ENCODE peak calls at places on chromosomes 16 and 17, in five cellular contexts. One of them, this sample, is unnamed.
A peak's percentile ranks its signal among the peaks of the same experiment; 100 is the strongest.

GRCh38 chr17:12528036-12528435 is 137.7 kb upstream of the MYOCD start:
- DNase-seq in adipocyte: no peak
- DNase-seq in stimulated activated CD8-positive, alpha-beta memory T cell treated with anti-CD3 and anti-CD28 coated beads, Interleukin-4, amount 100 ng/mL, for 4 hours: no peak
- DNase-seq in CD8-positive, alpha-beta memory T cell: no peak
- DNase-seq in KBM-7: no peak
- DNase-seq in this sample: no peak

GRCh38 chr17:80457236-80457856 is 19.1 kb downstream of the NPTX1 start:
- DNase-seq in adipocyte: no peak
- DNase-seq in stimulated activated CD8-positive, alpha-beta memory T cell treated with anti-CD3 and anti-CD28 coated beads, Interleukin-4, amount 100 ng/mL, for 4 hours: no peak
- DNase-seq in CD8-positive, alpha-beta memory T cell: no peak
- DNase-seq in KBM-7: peak; percentile 31
- DNase-seq in this sample: no peak

GRCh38 chr17:67689534-67690177 is 28.1 kb upstream of the NOL11 start:
- DNase-seq in adipocyte: peak; percentile 92
- DNase-seq in stimulated activated CD8-positive, alpha-beta memory T cell treated with anti-CD3 and anti-CD28 coated beads, Interleukin-4, amount 100 ng/mL, for 4 hours: no peak
- DNase-seq in CD8-positive, alpha-beta memory T cell: peak; percentile 63
- DNase-seq in KBM-7: peak; percentile 79
- DNase-seq in this sample: peak; percentile 44

GRCh38 chr17:81338301-81339179 is 43.4 kb upstream of the SLC38A10 start:
- DNase-seq in adipocyte: no peak
- DNase-seq in stimulated activated CD8-positive, alpha-beta memory T cell treated with anti-CD3 and anti-CD28 coated beads, Interleukin-4, amount 100 ng/mL, for 4 hours: no peak
- DNase-seq in CD8-positive, alpha-beta memory T cell: no peak
- DNase-seq in KBM-7: no peak
- DNase-seq in this sample: no peak

GRCh38 chr16:12470311-12471229 is 333.1 kb downstream of the CPPED1 start:
- DNase-seq in adipocyte: peak; percentile 53
- DNase-seq in stimulated activated CD8-positive, alpha-beta memory T cell treated with anti-CD3 and anti-CD28 coated beads, Interleukin-4, amount 100 ng/mL, for 4 hours: no peak
- DNase-seq in CD8-positive, alpha-beta memory T cell: no peak
- DNase-seq in KBM-7: no peak
- DNase-seq in this sample: no peak

GRCh38 chr16:72244853-72245252 is 72.9 kb upstream of the PMFBP1 start:
- DNase-seq in adipocyte: no peak
- DNase-seq in stimulated activated CD8-positive, alpha-beta memory T cell treated with anti-CD3 and anti-CD28 coated beads, Interleukin-4, amount 100 ng/mL, for 4 hours: no peak
- DNase-seq in CD8-positive, alpha-beta memory T cell: no peak
- DNase-seq in KBM-7: no peak
- DNase-seq in this sample: no peak

GRCh38 chr16:31033709-31034492 is 543 bp downstream of the STX4 start:
- DNase-seq in adipocyte: peak; percentile 93
- DNase-seq in stimulated activated CD8-positive, alpha-beta memory T cell treated with anti-CD3 and anti-CD28 coated beads, Interleukin-4, amount 100 ng/mL, for 4 hours: peak; percentile 81
- DNase-seq in CD8-positive, alpha-beta memory T cell: peak; percentile 89
- DNase-seq in KBM-7: peak; percentile 76
- DNase-seq in this sample: peak; percentile 84

GRCh38 chr16:55043499-55043898 is 112.8 kb downstream of the IRX5 start:
- DNase-seq in adipocyte: no peak
- DNase-seq in stimulated activated CD8-positive, alpha-beta memory T cell treated with anti-CD3 and anti-CD28 coated beads, Interleukin-4, amount 100 ng/mL, for 4 hours: no peak
- DNase-seq in CD8-positive, alpha-beta memory T cell: no peak
- DNase-seq in KBM-7: no peak
- DNase-seq in this sample: no peak

GRCh38 chr16:11977206-11978041 is 890 bp downstream of the SNX29 start:
- DNase-seq in adipocyte: peak; percentile 93
- DNase-seq in stimulated activated CD8-positive, alpha-beta memory T cell treated with anti-CD3 and anti-CD28 coated beads, Interleukin-4, amount 100 ng/mL, for 4 hours: no peak
- DNase-seq in CD8-positive, alpha-beta memory T cell: no peak
- DNase-seq in KBM-7: no peak
- DNase-seq in this sample: no peak

GRCh38 chr16:50505714-50506542 is 42.3 kb upstream of the NKD1 start:
- DNase-seq in adipocyte: no peak
- DNase-seq in stimulated activated CD8-positive, alpha-beta memory T cell treated with anti-CD3 and anti-CD28 coated beads, Interleukin-4, amount 100 ng/mL, for 4 hours: no peak
- DNase-seq in CD8-positive, alpha-beta memory T cell: no peak
- DNase-seq in KBM-7: no peak
- DNase-seq in this sample: no peak

GRCh38 chr17:65277576-65277975 is 140.4 kb downstream of the RGS9 start:
- DNase-seq in adipocyte: peak; percentile 48
- DNase-seq in stimulated activated CD8-positive, alpha-beta memory T cell treated with anti-CD3 and anti-CD28 coated beads, Interleukin-4, amount 100 ng/mL, for 4 hours: no peak
- DNase-seq in CD8-positive, alpha-beta memory T cell: no peak
- DNase-seq in KBM-7: no peak
- DNase-seq in this sample: no peak

GRCh38 chr16:81429045-81429521 is 15.5 kb upstream of the CMIP start:
- DNase-seq in adipocyte: no peak
- DNase-seq in stimulated activated CD8-positive, alpha-beta memory T cell treated with anti-CD3 and anti-CD28 coated beads, Interleukin-4, amount 100 ng/mL, for 4 hours: no peak
- DNase-seq in CD8-positive, alpha-beta memory T cell: no peak
- DNase-seq in KBM-7: peak; percentile 55
- DNase-seq in this sample: no peak

GRCh38 chr16:26856271-26856670 is 210.5 kb upstream of the C16orf82 start:
- DNase-seq in adipocyte: no peak
- DNase-seq in stimulated activated CD8-positive, alpha-beta memory T cell treated with anti-CD3 and anti-CD28 coated beads, Interleukin-4, amount 100 ng/mL, for 4 hours: no peak
- DNase-seq in CD8-positive, alpha-beta memory T cell: no peak
- DNase-seq in KBM-7: no peak
- DNase-seq in this sample: no peak

GRCh38 chr17:78120971-78121800 is 7.4 kb downstream of the TMC6 start:
- DNase-seq in adipocyte: no peak
- DNase-seq in stimulated activated CD8-positive, alpha-beta memory T cell treated with anti-CD3 and anti-CD28 coated beads, Interleukin-4, amount 100 ng/mL, for 4 hours: no peak
- DNase-seq in CD8-positive, alpha-beta memory T cell: peak; percentile 81
- DNase-seq in KBM-7: no peak
- DNase-seq in this sample: peak; percentile 65

GRCh38 chr17:78822552-78822951 is 18.1 kb downstream of the USP36 start:
- DNase-seq in adipocyte: peak; percentile 94
- DNase-seq in stimulated activated CD8-positive, alpha-beta memory T cell treated with anti-CD3 and anti-CD28 coated beads, Interleukin-4, amount 100 ng/mL, for 4 hours: no peak
- DNase-seq in CD8-positive, alpha-beta memory T cell: no peak
- DNase-seq in KBM-7: no peak
- DNase-seq in this sample: no peak

GRCh38 chr16:70349783-70350182 is 3.1 kb downstream of the DDX19A start:
- DNase-seq in adipocyte: no peak
- DNase-seq in stimulated activated CD8-positive, alpha-beta memory T cell treated with anti-CD3 and anti-CD28 coated beads, Interleukin-4, amount 100 ng/mL, for 4 hours: no peak
- DNase-seq in CD8-positive, alpha-beta memory T cell: no peak
- DNase-seq in KBM-7: no peak
- DNase-seq in this sample: no peak

GRCh38 chr16:79431923-79432322 is 168.6 kb downstream of the MAF start:
- DNase-seq in adipocyte: no peak
- DNase-seq in stimulated activated CD8-positive, alpha-beta memory T cell treated with anti-CD3 and anti-CD28 coated beads, Interleukin-4, amount 100 ng/mL, for 4 hours: no peak
- DNase-seq in CD8-positive, alpha-beta memory T cell: no peak
- DNase-seq in KBM-7: no peak
- DNase-seq in this sample: no peak

GRCh38 chr17:50147841-50148225 is 2.6 kb downstream of the PPP1R9B start:
- DNase-seq in adipocyte: peak; percentile 42
- DNase-seq in stimulated activated CD8-positive, alpha-beta memory T cell treated with anti-CD3 and anti-CD28 coated beads, Interleukin-4, amount 100 ng/mL, for 4 hours: no peak
- DNase-seq in CD8-positive, alpha-beta memory T cell: no peak
- DNase-seq in KBM-7: no peak
- DNase-seq in this sample: no peak

GRCh38 chr17:69606142-69606800 is 191.8 kb downstream of the MAP2K6 start:
- DNase-seq in adipocyte: no peak
- DNase-seq in stimulated activated CD8-positive, alpha-beta memory T cell treated with anti-CD3 and anti-CD28 coated beads, Interleukin-4, amount 100 ng/mL, for 4 hours: no peak
- DNase-seq in CD8-positive, alpha-beta memory T cell: no peak
- DNase-seq in KBM-7: no peak
- DNase-seq in this sample: no peak

GRCh38 chr16:48408688-48409087 is 23.5 kb upstream of the SIAH1 start:
- DNase-seq in adipocyte: peak; percentile 51
- DNase-seq in stimulated activated CD8-positive, alpha-beta memory T cell treated with anti-CD3 and anti-CD28 coated beads, Interleukin-4, amount 100 ng/mL, for 4 hours: no peak
- DNase-seq in CD8-positive, alpha-beta memory T cell: no peak
- DNase-seq in KBM-7: peak; percentile 57
- DNase-seq in this sample: no peak

This sample was measured in activated gamma-delta T cell treated with Interleukin-2 at 50 U/mL for 16 hours.